ENCODE peak calls at places on chromosome 13, in six cellular contexts. O, I, L, Q, X and M are unnamed samples.
A peak's percentile ranks its signal among the peaks of the same experiment; 100 is the strongest.

GRCh38 chr13:77113496-77113895 is 86.5 kb upstream of the FBXL3 start:
- DNase-seq in Q (no peak), O (no peak), X (no peak), L (no peak), I (peak; percentile 18), M (no peak)

GRCh38 chr13:93857126-93857525 is 622.4 kb downstream of the DCT start:
- DNase-seq in X (no peak), L (no peak), O (no peak), Q (no peak), I (peak; percentile 47), M (no peak)

GRCh38 chr13:110226051-110226562 is 80.8 kb downstream of the COL4A1 start:
- DNase-seq in I (peak; percentile 71), O (no peak), Q (no peak), L (no peak), X (no peak), M (no peak)

GRCh38 chr13:59230484-59231264 is 933.1 kb downstream of the DIAPH3 start:
- DNase-seq in Q (no peak), I (no peak), O (no peak), X (no peak), L (no peak), M (no peak)

GRCh38 chr13:107005577-107005976 is 437.6 kb upstream of the ARGLU1 start:
- DNase-seq in X (no peak), Q (no peak), L (no peak), O (no peak), I (no peak), M (no peak)

GRCh38 chr13:23799945-23800344 is 89.3 kb downstream of the MIPEP start:
- DNase-seq in X (no peak), O (no peak), Q (no peak), I (no peak), L (no peak), M (peak; percentile 71)

GRCh38 chr13:111131048-111131447 is 15.9 kb downstream of the ARHGEF7 start:
- DNase-seq in L (no peak), O (no peak), I (no peak), Q (no peak), X (no peak), M (no peak)

GRCh38 chr13:51562011-51562671 is 22.1 kb upstream of the WDFY2 start:
- DNase-seq in O (no peak), X (no peak), Q (no peak), L (no peak), I (no peak), M (peak; percentile 46)

GRCh38 chr13:40982772-40983171 is 36.3 kb downstream of the ELF1 start:
- DNase-seq in Q (peak; percentile 61), I (peak; percentile 67), O (no peak), L (no peak), X (no peak), M (peak; percentile 78)

GRCh38 chr13:107873908-107874307 is 341.4 kb downstream of the LIG4 start:
- DNase-seq in X (no peak), L (no peak), O (peak; percentile 44), I (no peak), Q (no peak), M (no peak)

GRCh38 chr13:112697756-112698655 is 8.2 kb downstream of the ATP11A start:
- DNase-seq in L (no peak), Q (no peak), O (no peak), I (no peak), X (no peak), M (no peak)
- H3K4me1 ChIP-seq in L (no peaks in the 10 kb centered on the region), Q (peaks cover 33% of the 10 kb centered on the region), O (peaks cover 15% of the 10 kb centered on the region), I (no peaks in the 10 kb centered on the region), X (peaks cover 16% of the 10 kb centered on the region), M (peaks cover 4% of the 10 kb centered on the region)

DNA sequence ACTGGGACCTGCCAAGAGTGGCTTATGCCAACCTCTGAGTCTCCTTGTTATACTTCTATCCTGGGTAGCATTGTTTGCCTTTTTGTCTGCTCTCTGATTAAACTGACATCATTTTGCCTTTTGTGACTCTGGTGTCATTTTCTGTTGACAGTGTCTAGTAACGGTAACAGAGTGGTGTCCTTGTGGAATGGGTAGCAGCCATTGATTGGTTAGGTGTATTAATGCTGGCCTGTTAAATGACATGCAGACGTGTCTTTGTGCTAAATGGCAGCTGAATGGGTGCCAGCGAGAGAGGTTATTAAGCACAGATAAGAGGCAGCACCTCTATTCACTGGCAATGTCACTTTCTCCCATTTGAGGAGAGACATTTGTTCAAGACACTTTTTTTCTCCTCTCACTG is 1289.4 kb downstream of the PCDH9 start:
- DNase-seq in X (no peak), O (no peak), Q (no peak), I (no peak), L (no peak), M (no peak)
- H3K4me3 ChIP-seq in X (no peak overlapping the region), O (no peak overlapping the region), Q (no peak overlapping the region), I (no peak overlapping the region), L (no peak overlapping the region), M (no peak overlapping the region)

GRCh38 chr13:30738946-30739528 is 3.7 kb downstream of the ALOX5AP start:
- DNase-seq in Q (no peak), I (no peak), L (no peak), X (no peak), O (no peak), M (no peak)

GRCh38 chr13:30736921-30737320 is 1.6 kb downstream of the ALOX5AP start:
- DNase-seq in O (no peak), Q (no peak), I (no peak), X (no peak), L (no peak), M (no peak)

GRCh38 chr13:30738526-30738925 is 3.2 kb downstream of the ALOX5AP start:
- DNase-seq in I (no peak), O (no peak), X (no peak), L (no peak), Q (peak; percentile 29), M (no peak)

GRCh38 chr13:30736461-30736860 is 1.1 kb downstream of the ALOX5AP start:
- DNase-seq in Q (no peak), I (no peak), O (no peak), L (no peak), X (no peak), M (no peak)

DNA sequence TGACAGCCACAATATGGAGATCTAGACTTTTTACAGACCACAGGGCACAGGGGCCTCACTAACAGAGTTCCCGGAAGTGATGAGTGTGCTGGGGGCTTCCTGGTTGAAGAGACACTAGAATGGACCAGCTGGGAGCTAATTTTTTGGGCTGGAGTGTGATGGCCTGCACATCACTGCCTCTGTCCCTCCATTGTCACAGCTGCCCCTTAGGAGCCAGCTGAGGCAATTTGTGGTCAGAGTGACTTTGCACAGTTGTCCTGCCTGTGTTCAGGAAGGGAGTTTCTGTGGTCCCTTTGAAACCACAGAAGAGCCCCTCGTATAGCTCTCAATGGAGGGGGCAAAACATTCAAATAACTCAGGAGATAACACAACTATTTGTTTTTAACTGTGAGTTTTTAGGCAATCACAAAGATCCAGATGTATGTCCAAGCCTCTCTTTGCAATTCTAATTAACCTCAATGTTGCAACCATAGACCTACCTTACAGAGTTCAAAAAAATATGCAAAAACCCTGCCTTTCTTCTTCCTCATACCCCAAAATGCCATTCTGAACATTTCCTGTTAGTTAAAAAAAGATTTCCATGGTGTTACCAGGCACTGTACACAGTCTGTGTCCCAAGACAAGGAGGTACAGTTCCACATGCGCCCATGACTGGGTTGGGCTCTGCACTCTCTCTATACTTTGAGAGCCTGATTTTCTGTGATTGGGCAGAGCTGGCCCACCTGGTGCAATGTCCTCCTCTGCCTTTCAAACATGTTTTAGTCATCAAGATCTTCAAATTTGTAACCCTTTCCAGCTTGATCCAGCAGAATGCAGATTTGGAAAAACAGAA is 2.4 kb downstream of the ALOX5AP start:
- DNase-seq in X (no peak), I (no peak), O (no peak), Q (no peak), L (no peak), M (peak; percentile 19)
- H3K4me1 ChIP-seq in X (no peaks in the 10 kb centered on the region), I (peaks cover 11% of the 10 kb centered on the region), O (no peaks in the 10 kb centered on the region), Q (peaks cover 4% of the 10 kb centered on the region), L (peaks cover 3% of the 10 kb centered on the region), M (peaks cover 40% of the 10 kb centered on the region)

GRCh38 chr13:100818706-100819105 is 144.1 kb upstream of the TMTC4 start:
- DNase-seq in O (no peak), Q (no peak), L (no peak), X (no peak), I (peak; percentile 70), M (no peak)
- H3K4me3 ChIP-seq in O (no peak overlapping the region), Q (no peak overlapping the region), L (no peak overlapping the region), X (no peak overlapping the region), I (no peak overlapping the region), M (no peak overlapping the region)

DNA sequence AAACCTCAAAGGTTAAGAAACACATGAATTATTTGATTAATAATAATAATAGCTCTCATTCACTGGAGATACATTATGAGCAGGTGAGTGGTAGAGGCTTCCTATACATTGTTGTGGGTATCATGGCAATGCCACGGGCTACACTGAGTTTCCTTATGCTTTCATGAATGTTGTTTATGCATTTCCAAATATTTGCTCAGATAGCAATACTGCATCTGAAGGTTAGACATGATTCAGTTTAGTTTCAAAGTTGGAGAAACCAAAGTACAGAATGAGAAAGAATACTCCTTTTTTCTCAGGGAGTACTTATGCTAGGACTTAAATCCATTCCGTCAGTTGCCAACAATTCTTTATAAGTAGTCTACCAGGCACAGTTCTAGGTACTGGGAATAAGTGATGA is 108.5 kb downstream of the FRY start:
- DNase-seq in L (no peak), I (no peak), X (no peak), O (no peak), Q (no peak), M (no peak)
- H3K4me1 ChIP-seq in L (no peaks in the 10 kb centered on the region), I (peaks cover 2% of the 10 kb centered on the region), X (no peaks in the 10 kb centered on the region), O (peaks cover 12% of the 10 kb centered on the region), Q (peaks cover 8% of the 10 kb centered on the region), M (no peaks in the 10 kb centered on the region)

GRCh38 chr13:34224877-34225276 is 406.9 kb downstream of the RFC3 start:
- DNase-seq in L (no peak), O (peak; percentile 92), Q (no peak), X (no peak), I (peak; percentile 58), M (no peak)
- H3K4me3 ChIP-seq in L (no peak overlapping the region), O (peak overlapping the region; percentile 21), Q (no peak overlapping the region), X (no peak overlapping the region), I (no peak overlapping the region), M (no peak overlapping the region)